ENCODE peak calls at places on chromosomes 7 and 10, in six cellular contexts. X, K, E, H, V and U are unnamed samples.
A peak's percentile ranks its signal among the peaks of the same experiment; 100 is the strongest.

GRCh38 chr7:128389815-128390329 is 19.9 kb downstream of the IMPDH1 start:
- DNase-seq in H (no peak), X (no peak), V (no peak), K (no peak), E (no peak), U (no peak)

GRCh38 chr7:101817031-101817929 is at the start of gene CUX1:
- DNase-seq in K (peak; percentile 48), X (peak; percentile 46), E (peak; percentile 44), H (no peak), V (no peak), U (peak; percentile 16)

GRCh38 chr7:79730971-79731370 is 277.5 kb upstream of the MAGI2 start:
- DNase-seq in H (no peak), X (no peak), V (no peak), E (no peak), K (no peak), U (no peak)

GRCh38 chr7:76507723-76508406 is 2.5 kb upstream of the UPK3B start:
- DNase-seq in V (no peak), E (no peak), X (no peak), H (no peak), K (no peak), U (no peak)

GRCh38 chr7:88260700-88261099 is 40.9 kb upstream of the SRI start:
- DNase-seq in V (no peak), E (no peak), X (no peak), K (no peak), H (no peak), U (no peak)

GRCh38 chr7:79357101-79357500 is 96.4 kb downstream of the MAGI2 start:
- DNase-seq in K (no peak), V (no peak), X (no peak), H (no peak), E (no peak), U (no peak)

GRCh38 chr10:96034625-96035024 is 8.8 kb upstream of the CCNJ start:
- DNase-seq in X (no peak), H (no peak), E (no peak), K (no peak), V (no peak), U (no peak)

GRCh38 chr10:15035385-15036301 is 8.1 kb upstream of the OLAH start:
- DNase-seq in V (peak; percentile 57), K (no peak), E (no peak), H (peak; percentile 89), X (no peak), U (no peak)

GRCh38 chr10:20142311-20142710 is 326.1 kb downstream of the PLXDC2 start:
- DNase-seq in K (no peak), E (no peak), V (no peak), X (no peak), H (no peak), U (no peak)

GRCh38 chr10:79266092-79266491 is 81.2 kb upstream of the PPIF start:
- DNase-seq in V (no peak), X (no peak), K (no peak), E (no peak), H (no peak), U (no peak)

GRCh38 chr10:79268717-79269116 is 78.6 kb upstream of the PPIF start:
- DNase-seq in V (no peak), E (no peak), X (no peak), K (no peak), H (no peak), U (no peak)

GRCh38 chr10:79268100-79268670 is 79.1 kb upstream of the PPIF start:
- DNase-seq in X (no peak), V (peak; percentile 63), K (no peak), E (no peak), H (peak; percentile 70), U (no peak)

GRCh38 chr10:79266543-79267312 is 80.5 kb upstream of the PPIF start:
- DNase-seq in X (peak; percentile 67), H (peak; percentile 93), V (peak; percentile 91), K (peak; percentile 50), E (peak; percentile 62), U (no peak)

GRCh38 chr10:79267449-79267848 is 79.8 kb upstream of the PPIF start:
- DNase-seq in V (no peak), E (no peak), K (no peak), H (no peak), X (no peak), U (no peak)
- H3K4me3 ChIP-seq in V (no peak overlapping the region), E (no peak overlapping the region), K (no peak overlapping the region), H (no peak overlapping the region), X (no peak overlapping the region), U (no peak overlapping the region)

GRCh38 chr10:102502337-102503151 is at the start of gene ACTR1A:
- DNase-seq in E (peak; percentile 81), H (peak; percentile 100), V (peak; percentile 100), X (peak; percentile 98), K (peak; percentile 98), U (peak; percentile 98)
- H3K27ac ChIP-seq in E (peak within 1 kb of the TSS; percentile 30), H (peak within 1 kb of the TSS; percentile 68), V (peak within 1 kb of the TSS; percentile 89), X (peak within 1 kb of the TSS; percentile 95), K (peak within 1 kb of the TSS; percentile 73), U (peak within 1 kb of the TSS; percentile 91)

GRCh38 chr10:5546891-5547683 is 22.3 kb downstream of the CALML3 start:
- DNase-seq in E (peak; percentile 86), X (peak; percentile 19), V (peak; percentile 58), H (peak; percentile 67), K (peak; percentile 79), U (no peak)
- H3K4me3 ChIP-seq in E (peak overlapping the region; percentile 51), X (no peak overlapping the region), V (peak overlapping the region; percentile 25), H (no peak overlapping the region), K (no peak overlapping the region), U (no peak overlapping the region)

DNA sequence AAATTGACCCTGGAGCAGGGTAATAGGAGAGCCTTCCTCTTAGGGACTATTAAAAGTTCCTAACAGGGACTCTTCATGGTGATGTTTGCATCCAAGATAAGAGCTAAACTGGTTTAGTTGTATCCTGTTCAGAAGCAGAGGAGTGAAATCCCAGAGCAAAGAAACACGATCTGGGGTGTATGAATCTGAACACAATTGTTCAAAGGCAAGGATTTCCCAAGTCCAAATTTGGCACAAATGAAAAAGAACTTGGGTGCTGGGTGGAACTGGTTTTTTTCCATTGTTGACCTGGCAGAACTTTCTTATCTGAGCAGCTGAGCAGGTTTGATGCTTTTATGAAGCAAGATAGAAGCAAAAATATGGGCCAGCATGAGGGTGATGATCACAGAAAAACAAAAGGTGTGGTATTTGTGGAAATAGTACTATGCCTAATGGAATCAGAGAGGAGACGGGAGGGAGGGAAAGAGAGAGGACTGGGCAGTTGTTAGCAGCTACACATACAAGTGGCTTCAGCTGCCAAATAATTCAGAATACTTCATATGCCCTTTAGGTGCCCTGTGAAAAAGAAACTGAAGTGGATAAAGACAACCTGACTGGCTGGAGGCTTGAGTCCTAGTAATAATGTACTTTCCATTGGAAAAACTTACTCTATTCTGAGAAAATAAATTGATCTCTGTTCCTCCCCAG is 6.1 kb downstream of the AGFG2 start:
- DNase-seq in E (peak; percentile 60), K (peak; percentile 55), X (peak; percentile 58), H (peak; percentile 26), V (no peak), U (no peak)
- H3K27ac ChIP-seq in E (peak overlapping the region; percentile 98), K (peak overlapping the region; percentile 98), X (peak overlapping the region; percentile 98), H (peak overlapping the region; percentile 49), V (peak overlapping the region; percentile 71), U (peak overlapping the region; percentile 66)

DNA sequence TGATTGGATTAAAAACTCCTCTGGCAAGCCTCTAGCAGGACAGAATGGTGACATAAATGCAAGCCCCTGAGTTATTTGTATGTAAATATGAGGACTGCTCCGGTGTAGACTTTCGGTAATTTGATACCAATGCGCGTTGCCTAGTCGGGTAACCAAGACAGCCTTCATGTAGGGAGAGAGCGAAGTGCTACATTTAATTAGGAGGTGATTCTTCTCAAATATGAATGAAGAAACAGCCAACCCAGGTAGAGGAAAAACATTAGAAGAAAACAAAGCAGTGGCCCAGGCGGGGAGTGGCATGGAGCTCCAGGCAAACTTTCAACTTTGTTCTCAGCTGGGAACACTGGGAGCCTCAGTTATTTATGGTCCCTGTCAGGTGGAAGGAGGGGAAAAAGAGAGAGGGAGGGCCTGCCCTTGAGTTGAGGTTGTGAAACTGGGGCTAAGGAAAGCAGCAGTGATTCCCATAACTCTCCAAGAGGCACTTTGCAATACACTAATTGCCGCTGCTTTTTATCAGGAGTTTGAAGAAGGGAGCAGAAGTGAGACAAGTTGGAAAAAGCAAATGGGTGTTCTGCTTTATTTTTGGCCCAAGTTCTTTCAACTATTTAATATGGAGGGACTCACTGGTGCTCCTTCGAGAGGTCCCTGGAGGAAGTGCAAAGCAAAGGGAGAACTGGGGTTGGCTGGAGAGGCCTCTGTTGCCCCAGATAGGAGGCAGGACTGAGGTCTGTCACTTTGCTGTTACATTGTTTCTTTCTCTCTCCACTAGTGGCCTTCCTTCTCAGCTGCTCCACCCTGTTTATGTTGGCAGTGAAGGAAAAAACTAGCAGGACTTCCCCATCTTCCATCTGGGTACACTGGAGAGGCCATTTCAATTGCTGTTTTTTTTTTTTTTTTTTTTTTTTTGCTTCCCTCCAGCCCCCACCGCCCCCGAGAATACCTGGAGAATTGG is 234.6 kb upstream of the CCDC6 start:
- DNase-seq in V (peak; percentile 53), K (no peak), E (peak; percentile 67), H (peak; percentile 13), X (peak; percentile 76), U (no peak)
- H3K4me3 ChIP-seq in V (peak overlapping the region; percentile 45), K (no peak overlapping the region), E (peak overlapping the region; percentile 20), H (no peak overlapping the region), X (peak overlapping the region; percentile 33), U (no peak overlapping the region)